ENCODE peak calls at places on chromosomes 1 and 21, in five cellular contexts. U is left ventricle myocardium inferior; N is tibial nerve; I is CD8-positive, alpha-beta T cell; H is foreskin keratinocyte. E is an unnamed sample.

GRCh38 chr1:174659823-174660222 is 212.1 kb downstream of the GPR52 start:
- DNase-seq in U (no peak), I (no peak), N (no peak), H (peak), E (no peak)

GRCh38 chr1:201614262-201615015 is 75.5 kb downstream of the NAV1 start:
- DNase-seq in N (no peak), I (no peak), H (no peak), U (peak), E (peak)

GRCh38 chr21:21156397-21156796 is 158.2 kb downstream of the NCAM2 start:
- DNase-seq in H (no peak), N (no peak), I (no peak), U (no peak), E (no peak)

GRCh38 chr21:17050646-17051045 is 462.2 kb upstream of the CXADR start:
- DNase-seq in U (no peak), I (no peak), N (no peak), H (no peak), E (no peak)

GRCh38 chr1:25500694-25501093 is 42.7 kb upstream of the LDLRAP1 start:
- DNase-seq in U (no peak), N (no peak), I (no peak), H (no peak), E (no peak)

GRCh38 chr1:151968058-151968457 is 25.6 kb downstream of the S100A10 start:
- DNase-seq in U (no peak), H (no peak), N (no peak), I (peak), E (peak)

GRCh38 chr1:153805042-153805745 is 30.0 kb downstream of the SLC27A3 start:
- DNase-seq in U (no peak), H (peak), I (peak), N (no peak), E (no peak)

GRCh38 chr21:43771698-43772367 is 4.3 kb downstream of the CSTB start:
- DNase-seq in N (no peak), H (no peak), U (no peak), I (no peak), E (no peak)

GRCh38 chr1:1083181-1084027 is 9.3 kb upstream of the RNF223 start:
- DNase-seq in N (no peak), I (peak), H (no peak), U (peak), E (no peak)

GRCh38 chr1:51517361-51518032 is 1.6 kb downstream of the EPS15 start:
- DNase-seq in I (no peak), U (no peak), N (no peak), H (peak), E (no peak)

GRCh38 chr1:206041640-206042039 is 11.3 kb upstream of the RHEX start:
- DNase-seq in I (no peak), N (no peak), U (no peak), H (peak), E (peak)

GRCh38 chr1:180962178-180962577 is 49.5 kb downstream of the KIAA1614 start:
- DNase-seq in H (no peak), N (no peak), U (no peak), I (no peak), E (no peak)

GRCh38 chr1:109959974-109960744 is 24.4 kb upstream of the AHCYL1 start:
- DNase-seq in U (no peak), H (no peak), I (no peak), N (no peak), E (peak)

GRCh38 chr1:113207019-113207418 is 134.0 kb downstream of the LRIG2 start:
- DNase-seq in I (no peak), N (no peak), H (no peak), U (no peak), E (no peak)

GRCh38 chr1:39529901-39530535 is 38.6 kb downstream of the BMP8A start:
- DNase-seq in N (no peak), H (no peak), I (no peak), U (no peak), E (no peak)

GRCh38 chr21:33541105-33541711 is 709 bp downstream of the GART start:
- DNase-seq in I (no peak), U (no peak), H (peak), N (no peak), E (peak)

GRCh38 chr1:225917536-225917935 is 6.5 kb downstream of the PYCR2 start:
- DNase-seq in H (peak), U (no peak), N (no peak), I (no peak), E (no peak)

GRCh38 chr1:183244466-183244865 is 58.4 kb downstream of the LAMC2 start:
- DNase-seq in N (peak), I (no peak), H (no peak), U (peak), E (no peak)

GRCh38 chr21:17611414-17612022 is 1.2 kb downstream of the BTG3 start:
- DNase-seq in N (peak), H (peak), I (peak), U (peak), E (peak)

GRCh38 chr1:201603613-201604232 is 64.8 kb downstream of the NAV1 start:
- DNase-seq in N (no peak), I (no peak), U (no peak), H (no peak), E (no peak)

GRCh38 chr1:68585371-68585770 is 88.5 kb upstream of the DEPDC1 start:
- DNase-seq in N (no peak), I (no peak), U (no peak), H (no peak), E (no peak)

GRCh38 chr1:8691662-8692061 is 125.8 kb downstream of the RERE start:
- DNase-seq in U (no peak), N (no peak), H (no peak), I (no peak), E (no peak)

DNA sequence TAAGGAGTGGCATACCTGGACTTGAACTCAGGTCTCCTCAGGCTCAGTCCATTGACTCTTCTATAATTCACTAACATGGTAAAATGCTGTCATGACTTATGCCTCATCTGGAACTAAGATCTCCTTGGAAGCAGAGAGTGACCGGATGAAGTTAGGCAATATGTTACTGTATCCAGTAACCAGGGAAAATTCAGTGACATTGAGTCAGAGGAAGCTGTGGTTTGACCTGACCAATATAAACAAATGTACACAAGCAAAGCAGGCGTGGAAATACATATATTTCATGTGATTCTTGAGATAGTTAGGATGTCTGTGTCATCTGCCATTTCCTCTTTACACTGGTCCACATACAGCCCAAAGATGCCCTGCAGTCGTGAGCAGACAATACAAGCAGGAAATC is 30.3 kb downstream of the SGIP1 start:
- DNase-seq in U (no peak), I (no peak), N (no peak), H (peak), E (no peak)
- H3K27ac ChIP-seq in U (peak), I (no peak), N (peak), H (no peak), E (no peak)

DNA sequence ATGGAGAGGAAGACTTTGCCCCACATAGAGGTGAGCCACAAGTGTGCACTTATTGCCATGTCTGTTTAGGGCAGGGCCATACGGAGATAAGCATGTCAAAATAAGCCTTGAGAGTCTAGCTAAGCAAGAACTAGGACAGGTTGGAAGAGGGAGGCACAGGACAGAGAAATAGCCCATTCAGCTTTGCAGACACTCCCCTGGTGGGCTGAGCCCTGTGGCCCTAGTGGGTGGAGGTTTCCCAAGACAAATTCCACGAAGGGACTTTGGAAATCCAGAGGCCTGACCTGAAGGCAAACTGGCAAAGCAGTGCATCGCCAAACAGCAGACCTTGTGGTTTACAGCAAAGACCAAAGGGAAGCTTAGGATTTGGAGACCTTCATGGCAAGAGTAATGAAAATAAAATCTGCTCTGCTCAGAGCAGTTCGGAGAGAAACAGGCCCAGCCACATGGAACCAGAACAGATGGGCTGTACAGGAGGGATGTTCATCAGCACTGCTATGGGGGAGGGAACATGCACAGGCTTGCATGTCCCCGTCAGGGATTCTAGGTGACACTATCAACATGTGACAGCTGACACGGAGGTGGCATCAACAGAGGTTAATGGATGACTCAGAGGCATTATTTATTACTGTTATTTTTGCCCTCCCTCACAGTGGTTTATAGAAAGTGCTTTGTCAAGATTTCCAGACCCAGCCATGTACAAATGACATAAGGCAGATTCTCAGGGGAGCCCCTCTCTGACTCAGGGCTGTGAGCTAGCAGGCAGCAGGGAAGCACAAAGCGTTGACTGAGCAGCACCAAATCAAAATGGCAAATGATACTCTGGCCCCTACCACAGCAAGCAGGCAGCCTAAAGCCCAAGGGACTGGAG is 90.1 kb upstream of the IRF2BP2 start:
- DNase-seq in U (no peak), N (no peak), I (no peak), H (peak), E (no peak)
- H3K27ac ChIP-seq in U (peak), N (peak), I (no peak), H (peak), E (no peak)

GRCh38 chr1:234620272-234620711 is 10.3 kb upstream of the IRF2BP2 start:
- DNase-seq in N (no peak), U (no peak), H (no peak), I (no peak), E (no peak)
- H3K27ac ChIP-seq in N (peak), U (peak), H (no peak), I (no peak), E (no peak)

DNA sequence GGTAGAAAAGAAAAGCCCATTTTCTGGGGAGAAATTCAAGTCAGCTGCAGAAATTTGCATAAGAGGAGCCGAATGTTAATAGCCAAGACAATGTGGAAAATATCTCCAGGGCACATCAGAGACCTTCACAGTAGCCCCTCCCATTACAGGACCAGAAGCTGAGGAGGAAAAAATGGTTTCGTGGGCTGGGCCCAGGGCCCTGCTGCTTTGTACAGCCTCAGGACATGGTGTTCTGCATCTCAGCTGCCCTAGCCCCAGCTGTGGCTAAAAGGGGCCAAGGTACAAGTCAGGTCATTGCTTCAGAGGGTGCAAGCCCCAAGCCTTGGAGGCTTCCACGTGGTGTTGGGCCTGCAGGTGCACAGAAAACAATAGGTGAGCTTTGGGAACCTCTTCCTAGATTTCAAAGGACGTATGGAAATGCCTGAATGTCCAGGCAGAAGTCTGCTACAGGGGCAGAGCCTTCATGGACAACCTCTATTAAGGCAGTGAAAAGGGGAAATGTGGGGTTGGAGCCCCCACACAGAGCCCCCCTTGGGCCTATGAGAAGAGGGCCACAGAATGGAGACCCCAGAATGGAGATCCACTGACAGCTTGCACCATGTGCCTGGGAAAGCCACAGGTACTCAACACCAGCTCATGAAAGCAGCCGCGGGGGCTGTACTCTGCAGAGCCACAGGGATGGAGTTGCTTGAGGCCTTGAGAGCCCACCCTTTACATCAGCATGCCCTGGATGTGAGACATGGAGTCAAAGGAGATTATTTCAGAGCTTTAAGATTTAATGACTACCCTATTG is 108.5 kb downstream of the DMRTB1 start:
- DNase-seq in U (no peak), I (no peak), H (no peak), N (no peak), E (no peak)
- H3K27ac ChIP-seq in U (no peak), I (no peak), H (no peak), N (no peak), E (no peak)

GRCh38 chr1:231126181-231126580 is 35.7 kb upstream of the TRIM67 start:
- DNase-seq in I (no peak), U (no peak), H (no peak), N (no peak), E (no peak)

GRCh38 chr1:231121533-231121932 is 40.3 kb upstream of the TRIM67 start:
- DNase-seq in U (no peak), H (no peak), N (no peak), I (no peak), E (no peak)

GRCh38 chr1:231122143-231122542 is 39.7 kb upstream of the TRIM67 start:
- DNase-seq in N (no peak), U (no peak), I (no peak), H (no peak), E (no peak)

GRCh38 chr1:231130509-231130908 is 31.3 kb upstream of the TRIM67 start:
- DNase-seq in N (no peak), U (no peak), H (no peak), I (no peak), E (no peak)

GRCh38 chr1:231124746-231125145 is 37.1 kb upstream of the TRIM67 start:
- DNase-seq in I (no peak), U (no peak), N (no peak), H (no peak), E (no peak)
- H3K27ac ChIP-seq in I (no peak), U (no peak), N (no peak), H (no peak), E (no peak)

DNA sequence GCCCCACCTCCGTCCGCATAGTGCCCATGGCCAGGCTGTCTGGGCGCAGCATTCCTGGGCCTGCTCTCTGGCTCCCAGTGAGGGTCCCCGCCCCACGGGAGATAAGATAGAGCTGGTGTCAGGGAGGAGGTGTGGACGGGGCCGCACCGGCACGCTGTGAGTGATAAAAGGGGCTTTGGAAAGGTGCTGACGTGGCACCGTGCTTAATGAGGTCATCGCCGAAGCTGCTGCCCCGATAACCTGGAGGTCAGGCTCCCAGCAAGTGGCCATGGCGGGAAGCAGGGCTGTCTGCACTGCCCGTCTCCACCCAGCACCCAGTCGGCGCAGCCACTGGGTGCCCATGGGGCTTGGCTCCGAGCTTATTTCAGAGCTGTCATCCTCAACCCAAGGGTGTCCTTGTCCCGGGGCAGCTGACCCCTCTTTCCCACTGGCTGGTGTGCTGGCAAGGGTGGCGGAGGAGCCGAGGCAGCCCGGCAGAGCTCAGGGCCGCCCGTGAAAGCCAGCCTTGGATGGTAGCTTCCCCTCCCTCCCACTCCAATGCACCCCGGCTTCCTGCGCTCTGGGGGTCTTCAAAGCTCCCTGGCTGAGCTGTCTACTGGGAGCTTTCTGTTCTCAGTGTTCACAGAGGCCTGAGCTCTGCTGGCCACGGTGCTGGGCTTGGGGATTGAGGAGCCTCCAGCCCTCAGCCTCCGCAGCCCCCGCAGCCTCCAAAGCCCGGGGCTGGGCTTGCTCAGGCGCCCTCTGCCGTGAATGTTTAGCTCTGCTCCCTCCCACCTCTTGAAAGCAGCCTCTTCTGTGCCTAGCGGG is 105.1 kb upstream of the ARHGEF16 start:
- DNase-seq in U (peak), N (no peak), I (no peak), H (no peak), E (no peak)
- H3K27ac ChIP-seq in U (peak), N (peak), I (no peak), H (no peak), E (no peak)

DNA sequence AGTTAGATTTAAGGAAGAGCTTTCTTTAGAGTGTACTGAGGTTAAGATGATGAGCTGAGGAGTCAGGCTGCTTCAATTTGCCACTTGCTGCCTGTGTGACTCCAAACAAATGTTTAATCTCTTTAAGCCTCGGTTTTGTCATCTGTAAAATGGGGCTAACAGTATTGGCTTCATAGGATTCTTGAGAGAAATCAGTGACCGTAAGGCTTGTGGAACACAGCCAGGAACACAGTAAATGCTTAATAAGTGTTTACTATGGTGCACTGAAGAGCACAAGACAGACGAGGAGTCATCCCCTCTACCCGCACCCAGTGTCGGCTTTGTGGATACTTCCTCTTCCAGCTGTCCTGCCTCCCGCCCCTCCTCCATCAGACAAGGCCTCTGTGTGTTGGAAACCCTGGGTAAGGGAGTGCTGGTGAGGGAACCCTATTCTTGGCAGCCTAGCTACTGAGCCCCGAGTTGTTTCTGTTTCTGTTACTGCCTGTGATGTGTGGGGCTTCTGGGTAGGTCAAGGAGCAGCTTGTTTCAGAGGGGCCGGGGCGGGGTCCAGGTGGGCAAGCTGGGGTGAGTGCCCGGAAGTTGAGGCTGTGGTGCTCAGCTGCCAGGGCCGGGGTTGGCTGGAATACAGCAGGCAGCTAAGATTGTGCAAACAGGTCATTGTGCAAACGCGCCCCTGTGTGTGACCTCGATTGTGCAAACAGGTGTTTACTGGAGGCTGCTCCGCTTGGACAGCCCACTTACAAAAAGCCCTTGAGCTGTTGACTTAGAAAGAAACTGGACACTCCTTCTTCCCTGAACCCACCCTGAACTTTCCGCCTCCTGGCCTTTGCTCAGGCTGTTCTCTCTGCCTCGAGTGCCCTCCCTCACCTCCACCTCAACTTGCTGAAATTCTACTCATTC is 4.0 kb upstream of the CSF3R start:
- DNase-seq in H (no peak), N (peak), I (no peak), U (peak), E (no peak)
- H3K27ac ChIP-seq in H (no peak), N (peak), I (no peak), U (peak), E (no peak)

GRCh38 chr1:9844746-9845145 is 21.0 kb upstream of the CLSTN1 start:
- DNase-seq in I (no peak), H (no peak), N (no peak), U (no peak), E (no peak)
- H3K27ac ChIP-seq in I (no peak), H (no peak), N (no peak), U (peak), E (no peak)

GRCh38 chr21:36511484-36512227 is 31.7 kb upstream of the CLDN14 start:
- DNase-seq in U (no peak), H (peak), I (no peak), N (no peak), E (no peak)

GRCh38 chr21:36510911-36511310 is 31.0 kb upstream of the CLDN14 start:
- DNase-seq in N (no peak), U (no peak), I (no peak), H (no peak), E (no peak)

GRCh38 chr21:36516271-36516670 is 36.3 kb upstream of the CLDN14 start:
- DNase-seq in U (no peak), I (no peak), N (no peak), H (no peak), E (no peak)

GRCh38 chr21:36512971-36513370 is 33.0 kb upstream of the CLDN14 start:
- DNase-seq in H (no peak), N (no peak), U (no peak), I (no peak), E (no peak)

GRCh38 chr21:36513430-36513829 is 33.5 kb upstream of the CLDN14 start:
- DNase-seq in I (no peak), H (no peak), U (no peak), N (no peak), E (no peak)
- H3K27ac ChIP-seq in I (no peak), H (no peak), U (no peak), N (no peak), E (no peak)

GRCh38 chr1:204731509-204731908 is 46.0 kb upstream of the LRRN2 start:
- DNase-seq in U (no peak), I (no peak), H (no peak), N (no peak), E (no peak)

GRCh38 chr1:204731997-204732396 is 46.5 kb upstream of the LRRN2 start:
- DNase-seq in H (no peak), I (no peak), N (no peak), U (no peak), E (no peak)

GRCh38 chr1:204729516-204729915 is 44.0 kb upstream of the LRRN2 start:
- DNase-seq in I (no peak), U (no peak), H (no peak), N (no peak), E (no peak)

GRCh38 chr1:204733289-204733688 is 47.8 kb upstream of the LRRN2 start:
- DNase-seq in H (no peak), U (no peak), I (no peak), N (no peak), E (no peak)

GRCh38 chr1:204730826-204731459 is 45.4 kb upstream of the LRRN2 start:
- DNase-seq in N (no peak), I (no peak), H (peak), U (no peak), E (peak)
- H3K27ac ChIP-seq in N (no peak), I (no peak), H (no peak), U (no peak), E (no peak)